ENCODE peak calls at places on chromosomes 2 and 18, in four cellular contexts. K is lung, B is left ventricle myocardium inferior, P is PC-3. W is an unnamed sample. For H3K27me3, the result is how much of the 10 kb centered on the place peaks cover.

GRCh38 chr2:204065571-204065970 is 129.0 kb downstream of the ICOS start:
- DNase-seq in K (no peak), B (no peak), P (no peak), W (no peak)

GRCh38 chr2:133484106-133484505 is 84.2 kb downstream of the NCKAP5 start:
- DNase-seq in K (no peak), B (no peak), P (no peak), W (no peak)

GRCh38 chr2:72893594-72894319 is 6.5 kb downstream of the SPR start:
- DNase-seq in K (no peak), B (peak), P (peak), W (peak)

GRCh38 chr2:134648547-134648946 is 70.3 kb downstream of the TMEM163 start:
- DNase-seq in K (no peak), B (no peak), P (no peak), W (no peak)

GRCh38 chr2:74593826-74594467 is 39.4 kb downstream of the DOK1 start:
- DNase-seq in K (no peak), B (no peak), P (no peak), W (no peak)

GRCh38 chr2:44945676-44946427 is 4.3 kb downstream of the SIX3 start:
- DNase-seq in K (no peak), B (no peak), P (no peak), W (no peak)

GRCh38 chr18:48817021-48817461 is 133.7 kb downstream of the SMAD7 start:
- DNase-seq in K (no peak), B (no peak), P (no peak), W (no peak)

GRCh38 chr18:46274266-46274665 is 170.1 kb downstream of the HAUS1 start:
- DNase-seq in K (no peak), B (no peak), P (no peak), W (no peak)

GRCh38 chr2:73903313-73903712 is 10.5 kb downstream of the ACTG2 start:
- DNase-seq in K (no peak), B (no peak), P (no peak), W (no peak)

GRCh38 chr2:31398881-31399280 is 15.7 kb downstream of the XDH start:
- DNase-seq in K (no peak), B (no peak), P (peak), W (no peak)

GRCh38 chr2:96984300-96984699 is 2.1 kb downstream of the FAM178B start:
- DNase-seq in K (no peak), B (no peak), P (no peak), W (no peak)

GRCh38 chr2:234592541-234592940 is 95.7 kb upstream of the ARL4C start:
- DNase-seq in K (no peak), B (no peak), P (no peak), W (no peak)

GRCh38 chr2:66494708-66495107 is 59.8 kb downstream of the MEIS1 start:
- DNase-seq in K (peak), B (no peak), P (peak), W (no peak)

GRCh38 chr2:37766087-37766486 is 94.6 kb upstream of the CDC42EP3 start:
- DNase-seq in K (no peak), B (no peak), P (peak), W (no peak)

GRCh38 chr2:5546176-5546575 is 146.0 kb upstream of the SOX11 start:
- DNase-seq in K (no peak), B (no peak), P (peak), W (no peak)

GRCh38 chr18:6010284-6010683 is 115.0 kb upstream of the TMEM200C start:
- DNase-seq in K (no peak), B (no peak), P (peak), W (no peak)

GRCh38 chr2:237488901-237489860 is 2.1 kb downstream of the MLPH start:
- DNase-seq in K (no peak), B (no peak), P (peak), W (no peak)

GRCh38 chr2:138630164-138630563 is 128.6 kb downstream of the SPOPL start:
- DNase-seq in K (no peak), B (no peak), P (no peak), W (no peak)

GRCh38 chr18:52822160-52822559 is 482.2 kb downstream of the DCC start:
- DNase-seq in K (no peak), B (no peak), P (no peak), W (no peak)

GRCh38 chr2:1600191-1601063 is 143.9 kb downstream of the PXDN start:
- DNase-seq in K (no peak), B (no peak), P (peak), W (peak)

GRCh38 chr2:148660999-148661398 is 16.4 kb downstream of the EPC2 start:
- DNase-seq in K (no peak), B (no peak), P (peak), W (no peak)

GRCh38 chr2:210523650-210524289 is 32.6 kb upstream of the CPS1 start:
- DNase-seq in K (no peak), B (no peak), P (no peak), W (no peak)

GRCh38 chr2:179424571-179424970 is 159.9 kb upstream of the SESTD1 start:
- DNase-seq in K (no peak), B (no peak), P (no peak), W (no peak)

GRCh38 chr18:7617738-7618422 is 50.8 kb downstream of the PTPRM start:
- DNase-seq in K (peak), B (no peak), P (no peak), W (no peak)

GRCh38 chr2:9637330-9637729 is 6.5 kb upstream of the YWHAQ start:
- DNase-seq in K (no peak), B (no peak), P (peak), W (no peak)

GRCh38 chr2:37287966-37288365 is 36.7 kb downstream of the PRKD3 start:
- DNase-seq in K (no peak), B (no peak), P (peak), W (no peak)

GRCh38 chr2:74373985-74374384 is 6.1 kb downstream of the DCTN1 start:
- DNase-seq in K (no peak), B (no peak), P (no peak), W (no peak)

GRCh38 chr18:32175265-32175664 is 14.6 kb upstream of the MEP1B start:
- DNase-seq in K (no peak), B (peak), P (no peak), W (peak)

GRCh38 chr2:64654063-64654811 is 524 bp upstream of the SERTAD2 start:
- DNase-seq in K (peak), B (peak), P (peak), W (peak)

GRCh38 chr2:169091761-169092523 is 22.6 kb downstream of the DHRS9 start:
- DNase-seq in K (peak), B (no peak), P (peak), W (no peak)

GRCh38 chr2:172736419-172737174 is 952 bp downstream of the RAPGEF4 start:
- DNase-seq in K (no peak), B (no peak), P (no peak), W (no peak)

GRCh38 chr18:3424280-3424890 is 25.6 kb upstream of the TGIF1 start:
- DNase-seq in K (no peak), B (no peak), P (no peak), W (no peak)

GRCh38 chr2:218010116-218010837 is 7.5 kb upstream of the TNS1 start:
- DNase-seq in K (peak), B (peak), P (no peak), W (no peak)

GRCh38 chr2:152038451-152038958 is 60.3 kb downstream of the CACNB4 start:
- DNase-seq in K (peak), B (peak), P (no peak), W (peak)

GRCh38 chr2:65530547-65531320 is 98.3 kb upstream of the SPRED2 start:
- DNase-seq in K (no peak), B (no peak), P (peak), W (no peak)

GRCh38 chr2:134943540-134943939 is 24.9 kb downstream of the CCNT2 start:
- DNase-seq in K (no peak), B (no peak), P (no peak), W (no peak)

GRCh38 chr18:73895701-73896100 is 251.9 kb downstream of the FBXO15 start:
- DNase-seq in K (no peak), B (no peak), P (peak), W (no peak)

GRCh38 chr2:23595601-23596251 is 210.7 kb downstream of the KLHL29 start:
- DNase-seq in K (peak), B (no peak), P (no peak), W (no peak)

GRCh38 chr2:33873206-33873605 is 274.1 kb upstream of the FAM98A start:
- DNase-seq in K (no peak), B (no peak), P (no peak), W (no peak)

DNA sequence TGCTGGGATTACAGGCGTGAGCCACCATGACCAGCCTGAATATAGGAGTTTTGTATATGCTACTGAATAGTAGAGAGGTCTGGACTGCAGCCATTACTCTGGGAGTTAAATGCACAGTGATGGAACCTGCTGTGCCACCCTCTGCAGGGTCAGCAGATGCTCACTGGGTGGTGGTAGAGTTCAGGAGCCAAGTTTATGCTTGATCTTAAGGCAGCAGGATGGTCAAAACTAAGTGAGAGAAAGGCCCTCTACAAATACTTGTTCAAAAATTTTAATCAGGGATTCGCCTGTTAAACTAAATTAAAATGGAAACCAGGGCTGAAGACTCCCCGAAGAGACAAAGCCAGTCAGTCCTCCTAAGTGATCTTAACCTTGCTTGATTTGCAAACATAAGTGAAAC is 4.1 kb upstream of the WDFY1 start:
- DNase-seq in K (no peak), B (no peak), P (no peak), W (no peak)
- TF ChIP-seq CTCF in K (no peak), B (no peak), P (no peak), W (no peak)

GRCh38 chr18:10242922-10243680 is 211.3 kb upstream of the APCDD1 start:
- DNase-seq in K (no peak), B (no peak), P (peak), W (no peak)

GRCh38 chr18:10244341-10244740 is 210.1 kb upstream of the APCDD1 start:
- DNase-seq in K (no peak), B (no peak), P (no peak), W (no peak)

GRCh38 chr18:10247402-10248117 is 206.9 kb upstream of the APCDD1 start:
- DNase-seq in K (no peak), B (peak), P (no peak), W (peak)

GRCh38 chr18:10248738-10249137 is 205.7 kb upstream of the APCDD1 start:
- DNase-seq in K (no peak), B (no peak), P (no peak), W (no peak)

GRCh38 chr18:10245517-10246175 is 208.8 kb upstream of the APCDD1 start:
- DNase-seq in K (no peak), B (peak), P (no peak), W (no peak)
- H3K27me3 ChIP-seq in K (under half), B (under half), P (half or more), W (under half)

DNA sequence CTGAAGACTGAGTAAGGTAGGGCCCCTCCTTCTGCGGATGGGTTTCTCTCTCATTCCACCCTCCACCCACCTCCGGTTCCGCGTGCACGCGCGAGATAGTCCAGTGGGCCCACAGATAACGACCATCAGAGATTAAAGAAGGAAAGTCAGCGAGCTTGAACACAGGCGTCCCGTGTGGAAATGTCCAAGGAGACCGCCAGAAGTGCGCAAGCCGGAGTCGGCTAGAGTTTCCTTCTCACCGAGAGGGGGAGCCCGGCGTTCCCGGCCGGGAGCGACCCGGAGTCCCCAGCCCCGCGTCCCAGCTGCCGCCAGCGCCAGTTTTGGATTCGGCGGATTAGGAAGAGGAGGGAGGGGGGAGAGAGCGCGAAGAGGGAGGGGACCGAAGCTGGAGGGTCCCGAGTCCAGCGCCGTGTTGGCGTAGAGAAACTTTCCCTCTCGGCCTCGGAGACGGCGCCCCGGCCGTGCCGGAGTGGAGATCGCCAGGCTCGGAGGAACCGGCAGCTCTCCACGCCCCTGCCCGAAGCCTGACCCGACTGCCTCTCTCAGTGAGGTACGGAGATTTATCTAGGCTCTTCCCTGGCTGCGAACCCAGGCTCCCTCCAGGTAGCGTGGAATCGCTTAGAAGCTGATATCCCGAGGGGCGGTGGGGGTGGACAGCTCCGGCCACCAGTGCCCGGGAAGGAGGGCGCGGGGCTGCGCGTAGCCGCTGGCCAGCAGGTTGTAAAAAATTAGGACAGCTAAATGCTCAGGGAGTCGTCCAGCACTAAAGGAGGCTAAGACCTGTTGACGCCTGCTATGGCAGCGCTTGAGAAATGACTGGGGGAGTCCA is at the start of gene GULP1:
- DNase-seq in K (peak), B (peak), P (peak), W (peak)
- H3K4me3 ChIP-seq in K (peak), B (peak), P (peak), W (peak)

GRCh38 chr2:106107509-106108131 is 86.5 kb downstream of the UXS1 start:
- DNase-seq in K (no peak), B (no peak), P (peak), W (no peak)
- TF ChIP-seq CTCF in K (no peak), B (no peak), P (no peak), W (no peak)

DNA sequence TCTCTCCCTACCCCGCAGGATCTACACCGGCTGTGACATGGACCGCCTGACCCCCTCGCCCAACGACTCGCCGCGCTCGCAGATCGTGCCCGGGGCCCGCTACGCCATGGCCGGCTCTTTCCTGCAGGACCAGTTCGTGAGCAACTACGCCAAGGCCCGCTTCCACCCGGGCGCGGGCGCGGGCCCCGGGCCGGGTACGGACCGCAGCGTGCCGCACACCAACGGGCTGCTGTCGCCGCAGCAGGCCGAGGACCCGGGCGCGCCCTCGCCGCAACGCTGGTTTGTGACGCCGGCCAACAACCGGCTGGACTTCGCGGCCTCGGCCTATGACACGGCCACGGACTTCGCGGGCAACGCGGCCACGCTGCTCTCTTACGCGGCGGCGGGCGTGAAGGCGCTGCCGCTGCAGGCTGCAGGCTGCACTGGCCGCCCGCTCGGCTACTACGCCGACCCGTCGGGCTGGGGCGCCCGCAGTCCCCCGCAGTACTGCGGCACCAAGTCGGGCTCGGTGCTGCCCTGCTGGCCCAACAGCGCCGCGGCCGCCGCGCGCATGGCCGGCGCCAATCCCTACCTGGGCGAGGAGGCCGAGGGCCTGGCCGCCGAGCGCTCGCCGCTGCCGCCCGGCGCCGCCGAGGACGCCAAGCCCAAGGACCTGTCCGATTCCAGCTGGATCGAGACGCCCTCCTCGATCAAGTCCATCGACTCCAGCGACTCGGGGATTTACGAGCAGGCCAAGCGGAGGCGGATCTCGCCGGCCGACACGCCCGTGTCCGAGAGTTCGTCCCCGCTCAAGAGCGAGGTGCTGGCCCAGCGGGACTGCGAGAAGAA is 7.5 kb downstream of the TBR1 start:
- DNase-seq in K (no peak), B (no peak), P (no peak), W (no peak)
- H3K27me3 ChIP-seq in K (under half), B (half or more), P (under half), W (half or more)

DNA sequence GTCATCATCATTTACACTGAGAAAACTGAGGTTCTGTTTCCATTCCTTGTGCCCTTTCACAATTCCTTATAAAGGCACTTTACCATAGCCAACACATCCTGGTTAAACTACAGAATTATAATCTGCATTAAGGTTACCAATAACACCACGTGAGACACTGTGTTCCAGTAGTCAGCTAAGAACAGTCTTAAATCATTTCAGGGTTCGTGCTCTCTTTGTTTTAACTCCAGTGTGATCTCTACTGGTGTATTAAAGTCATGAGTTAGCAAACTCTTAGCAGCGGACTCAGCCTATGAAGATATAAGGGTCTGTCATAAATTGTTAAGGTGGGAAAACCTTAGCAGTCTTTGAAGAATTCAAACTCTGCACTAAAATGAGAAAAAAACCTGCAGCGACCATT is 53.0 kb downstream of the TCF4 start:
- DNase-seq in K (no peak), B (no peak), P (no peak), W (no peak)
- H3K4me3 ChIP-seq in K (no peak), B (no peak), P (no peak), W (no peak)

GRCh38 chr18:25672490-25672889 is 320.5 kb upstream of the ZNF521 start:
- DNase-seq in K (no peak), B (no peak), P (no peak), W (no peak)
- TF ChIP-seq CTCF in K (no peak), B (no peak), P (peak), W (no peak)

GRCh38 chr18:22349317-22349898 is 68.3 kb downstream of the CTAGE1 start:
- DNase-seq in K (no peak), B (no peak), P (no peak), W (no peak)

GRCh38 chr18:22346342-22346967 is 71.3 kb downstream of the CTAGE1 start:
- DNase-seq in K (peak), B (peak), P (peak), W (peak)

GRCh38 chr18:22346968-22347611 is 70.6 kb downstream of the CTAGE1 start:
- DNase-seq in K (peak), B (peak), P (no peak), W (peak)

GRCh38 chr18:22348521-22349316 is 69.0 kb downstream of the CTAGE1 start:
- DNase-seq in K (peak), B (peak), P (peak), W (peak)

DNA sequence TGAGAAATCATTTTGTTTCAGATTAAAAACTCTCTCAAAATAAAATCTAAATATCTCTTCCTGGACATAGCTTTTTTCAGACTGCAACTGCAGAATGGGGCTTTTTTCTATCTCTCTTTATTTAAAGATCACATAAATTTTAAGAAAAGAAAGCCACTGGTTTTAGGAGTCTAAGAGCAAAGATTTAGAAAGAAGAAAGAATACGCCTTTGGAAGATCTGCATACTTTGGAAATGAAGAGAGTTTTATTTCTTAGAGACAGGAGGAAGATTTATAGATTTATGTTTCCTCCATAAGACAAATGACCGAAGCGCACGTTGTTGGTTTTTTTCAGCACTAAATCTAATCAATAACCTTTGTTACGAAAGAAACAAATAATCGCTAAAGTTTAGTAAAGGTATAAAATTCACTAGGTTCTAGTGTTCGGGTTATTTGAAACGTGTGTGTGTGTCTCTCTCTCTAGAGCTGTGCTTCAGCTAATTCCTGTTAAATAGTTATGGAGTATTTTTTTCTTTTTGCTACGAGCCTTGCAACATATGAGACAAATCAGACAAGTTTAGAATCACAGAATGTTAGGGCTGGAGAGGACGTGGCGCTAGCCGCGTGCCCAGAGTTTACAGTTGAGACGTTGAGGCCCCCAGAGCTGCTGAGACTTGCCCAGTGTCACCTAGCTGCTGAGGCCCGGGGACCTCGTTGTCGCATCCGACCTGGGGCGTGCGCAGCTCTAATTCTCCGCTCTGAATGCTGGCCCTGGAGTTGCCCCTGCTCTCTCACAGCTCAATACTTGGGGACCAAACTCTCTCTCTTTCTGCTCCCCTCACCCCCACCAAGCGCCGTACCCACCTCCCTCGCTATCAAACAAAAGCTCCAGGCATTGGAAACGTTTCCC is 69.8 kb downstream of the CTAGE1 start:
- DNase-seq in K (no peak), B (peak), P (no peak), W (no peak)
- H3K27me3 ChIP-seq in K (under half), B (under half), P (under half), W (under half)

W was measured in heart right ventricle.